ENCODE peak calls at places on chromosome 22, in five cellular contexts. One of them, this sample, is unnamed.

GRCh38 chr22:24410110-24410856 is 17.1 kb upstream of the ADORA2A start:
- DNase-seq in stimulated activated CD4-positive, alpha-beta T cell treated with anti-CD3 and anti-CD28 coated beads, TNF-alpha, amount 100 ng/mL, for 1 hour: no peak
- DNase-seq in substantia nigra: no peak
- DNase-seq in iris pigment epithelial cell: peak
- DNase-seq in NCI-H146: no peak
- DNase-seq in this sample: no peak

GRCh38 chr22:42651134-42651533 is 1.9 kb upstream of the CYB5R3 start:
- DNase-seq in stimulated activated CD4-positive, alpha-beta T cell treated with anti-CD3 and anti-CD28 coated beads, TNF-alpha, amount 100 ng/mL, for 1 hour: no peak
- DNase-seq in substantia nigra: no peak
- DNase-seq in iris pigment epithelial cell: peak
- DNase-seq in NCI-H146: no peak
- DNase-seq in this sample: no peak

GRCh38 chr22:44997060-44997459 is 12.7 kb downstream of the PHF21B start:
- DNase-seq in stimulated activated CD4-positive, alpha-beta T cell treated with anti-CD3 and anti-CD28 coated beads, TNF-alpha, amount 100 ng/mL, for 1 hour: no peak
- DNase-seq in substantia nigra: no peak
- DNase-seq in iris pigment epithelial cell: no peak
- DNase-seq in NCI-H146: no peak
- DNase-seq in this sample: no peak

GRCh38 chr22:29816128-29816527 is 21.9 kb downstream of the ASCC2 start:
- DNase-seq in stimulated activated CD4-positive, alpha-beta T cell treated with anti-CD3 and anti-CD28 coated beads, TNF-alpha, amount 100 ng/mL, for 1 hour: no peak
- DNase-seq in substantia nigra: peak
- DNase-seq in iris pigment epithelial cell: no peak
- DNase-seq in NCI-H146: no peak
- DNase-seq in this sample: no peak

GRCh38 chr22:19991395-19991644 is 25.3 kb downstream of the ARVCF start:
- DNase-seq in stimulated activated CD4-positive, alpha-beta T cell treated with anti-CD3 and anti-CD28 coated beads, TNF-alpha, amount 100 ng/mL, for 1 hour: no peak
- DNase-seq in substantia nigra: no peak
- DNase-seq in iris pigment epithelial cell: no peak
- DNase-seq in NCI-H146: no peak
- DNase-seq in this sample: no peak

GRCh38 chr22:22210375-22210774 is 34.2 kb upstream of the VPREB1 start:
- DNase-seq in stimulated activated CD4-positive, alpha-beta T cell treated with anti-CD3 and anti-CD28 coated beads, TNF-alpha, amount 100 ng/mL, for 1 hour: no peak
- DNase-seq in substantia nigra: no peak
- DNase-seq in iris pigment epithelial cell: peak
- DNase-seq in NCI-H146: no peak
- DNase-seq in this sample: no peak

GRCh38 chr22:19705181-19705934 is 8.9 kb upstream of the SEPTIN5 start:
- DNase-seq in stimulated activated CD4-positive, alpha-beta T cell treated with anti-CD3 and anti-CD28 coated beads, TNF-alpha, amount 100 ng/mL, for 1 hour: no peak
- DNase-seq in substantia nigra: no peak
- DNase-seq in iris pigment epithelial cell: no peak
- DNase-seq in NCI-H146: no peak
- DNase-seq in this sample: no peak

GRCh38 chr22:32951081-32951806 is 106.9 kb downstream of the SYN3 start:
- DNase-seq in stimulated activated CD4-positive, alpha-beta T cell treated with anti-CD3 and anti-CD28 coated beads, TNF-alpha, amount 100 ng/mL, for 1 hour: no peak
- DNase-seq in substantia nigra: no peak
- DNase-seq in iris pigment epithelial cell: no peak
- DNase-seq in NCI-H146: no peak
- DNase-seq in this sample: no peak

GRCh38 chr22:32531955-32532818 is 57.6 kb downstream of the FBXO7 start:
- DNase-seq in stimulated activated CD4-positive, alpha-beta T cell treated with anti-CD3 and anti-CD28 coated beads, TNF-alpha, amount 100 ng/mL, for 1 hour: no peak
- DNase-seq in substantia nigra: no peak
- DNase-seq in iris pigment epithelial cell: peak
- DNase-seq in NCI-H146: peak
- DNase-seq in this sample: no peak

GRCh38 chr22:33569547-33569946 is 350.7 kb downstream of the LARGE1 start:
- DNase-seq in stimulated activated CD4-positive, alpha-beta T cell treated with anti-CD3 and anti-CD28 coated beads, TNF-alpha, amount 100 ng/mL, for 1 hour: no peak
- DNase-seq in substantia nigra: no peak
- DNase-seq in iris pigment epithelial cell: no peak
- DNase-seq in NCI-H146: no peak
- DNase-seq in this sample: no peak

GRCh38 chr22:39214383-39215069 is 30.3 kb downstream of the PDGFB start:
- DNase-seq in stimulated activated CD4-positive, alpha-beta T cell treated with anti-CD3 and anti-CD28 coated beads, TNF-alpha, amount 100 ng/mL, for 1 hour: no peak
- DNase-seq in substantia nigra: no peak
- DNase-seq in iris pigment epithelial cell: peak
- DNase-seq in NCI-H146: no peak
- DNase-seq in this sample: no peak

GRCh38 chr22:16969508-16970327 is 38.3 kb downstream of the GAB4 start:
- DNase-seq in stimulated activated CD4-positive, alpha-beta T cell treated with anti-CD3 and anti-CD28 coated beads, TNF-alpha, amount 100 ng/mL, for 1 hour: no peak
- DNase-seq in substantia nigra: no peak
- DNase-seq in iris pigment epithelial cell: no peak
- DNase-seq in NCI-H146: no peak
- DNase-seq in this sample: no peak

GRCh38 chr22:17120711-17121234 is 387 bp downstream of the TMEM121B start:
- DNase-seq in stimulated activated CD4-positive, alpha-beta T cell treated with anti-CD3 and anti-CD28 coated beads, TNF-alpha, amount 100 ng/mL, for 1 hour: no peak
- DNase-seq in substantia nigra: no peak
- DNase-seq in iris pigment epithelial cell: peak
- DNase-seq in NCI-H146: peak
- DNase-seq in this sample: no peak

GRCh38 chr22:37206841-37207821 is 5.1 kb downstream of the SSTR3 start:
- DNase-seq in stimulated activated CD4-positive, alpha-beta T cell treated with anti-CD3 and anti-CD28 coated beads, TNF-alpha, amount 100 ng/mL, for 1 hour: no peak
- DNase-seq in substantia nigra: no peak
- DNase-seq in iris pigment epithelial cell: no peak
- DNase-seq in NCI-H146: no peak
- DNase-seq in this sample: no peak

GRCh38 chr22:30460147-30460546 is 11.7 kb downstream of the SEC14L3 start:
- DNase-seq in stimulated activated CD4-positive, alpha-beta T cell treated with anti-CD3 and anti-CD28 coated beads, TNF-alpha, amount 100 ng/mL, for 1 hour: no peak
- DNase-seq in substantia nigra: no peak
- DNase-seq in iris pigment epithelial cell: no peak
- DNase-seq in NCI-H146: no peak
- DNase-seq in this sample: peak

GRCh38 chr22:39478461-39478860 is 21.6 kb downstream of the MGAT3 start:
- DNase-seq in stimulated activated CD4-positive, alpha-beta T cell treated with anti-CD3 and anti-CD28 coated beads, TNF-alpha, amount 100 ng/mL, for 1 hour: no peak
- DNase-seq in substantia nigra: no peak
- DNase-seq in iris pigment epithelial cell: no peak
- DNase-seq in NCI-H146: no peak
- DNase-seq in this sample: no peak

GRCh38 chr22:42177891-42178336 is 47.3 kb upstream of the CYP2D6 start:
- DNase-seq in stimulated activated CD4-positive, alpha-beta T cell treated with anti-CD3 and anti-CD28 coated beads, TNF-alpha, amount 100 ng/mL, for 1 hour: no peak
- DNase-seq in substantia nigra: no peak
- DNase-seq in iris pigment epithelial cell: no peak
- DNase-seq in NCI-H146: no peak
- DNase-seq in this sample: no peak

GRCh38 chr22:40741116-40741515 is 61.8 kb downstream of the MCHR1 start:
- DNase-seq in stimulated activated CD4-positive, alpha-beta T cell treated with anti-CD3 and anti-CD28 coated beads, TNF-alpha, amount 100 ng/mL, for 1 hour: no peak
- DNase-seq in substantia nigra: no peak
- DNase-seq in iris pigment epithelial cell: no peak
- DNase-seq in NCI-H146: no peak
- DNase-seq in this sample: no peak

GRCh38 chr22:40027191-40028097 is 32.7 kb downstream of the FAM83F start:
- DNase-seq in stimulated activated CD4-positive, alpha-beta T cell treated with anti-CD3 and anti-CD28 coated beads, TNF-alpha, amount 100 ng/mL, for 1 hour: no peak
- DNase-seq in substantia nigra: no peak
- DNase-seq in iris pigment epithelial cell: no peak
- DNase-seq in NCI-H146: no peak
- DNase-seq in this sample: no peak

GRCh38 chr22:22203048-22203971 is 41.3 kb upstream of the VPREB1 start:
- DNase-seq in stimulated activated CD4-positive, alpha-beta T cell treated with anti-CD3 and anti-CD28 coated beads, TNF-alpha, amount 100 ng/mL, for 1 hour: no peak
- DNase-seq in substantia nigra: no peak
- DNase-seq in iris pigment epithelial cell: no peak
- DNase-seq in NCI-H146: no peak
- DNase-seq in this sample: no peak